ENCODE peak calls at places on chromosomes 12 and 14, in four cellular contexts. J is ovary; N is activated CD4-positive, alpha-beta T cell treated with anti-CD3 and anti-CD28 coated beads, Interleukin-2, amount 10 ng/mL, durations not matched to agents 7 days and 5 days; M is activated gamma-delta T cell treated with Interleukin-2 at 50 U/mL for 16 hours. D is an unnamed sample.

GRCh38 chr14:75044322-75044721 is 6.9 kb downstream of the MLH3 start:
- DNase-seq in M (no peak), N (no peak), J (no peak), D (no peak)

GRCh38 chr12:754238-754816 is 1.9 kb downstream of the WNK1 start:
- DNase-seq in N (peak), M (no peak), J (no peak), D (peak)

GRCh38 chr14:42224053-42224888 is 617.6 kb downstream of the LRFN5 start:
- DNase-seq in J (peak), N (peak), M (no peak), D (peak)

GRCh38 chr12:62914443-62914909 is 20.5 kb downstream of the PPM1H start:
- DNase-seq in J (no peak), M (no peak), N (no peak), D (no peak)

GRCh38 chr14:90519262-90519920 is 122.6 kb downstream of the CALM1 start:
- DNase-seq in N (no peak), M (no peak), J (no peak), D (no peak)

GRCh38 chr14:68685419-68686211 is 107.3 kb downstream of the ZFP36L1 start:
- DNase-seq in N (peak), J (no peak), M (peak), D (no peak)

GRCh38 chr12:92879698-92880322 is 49.3 kb downstream of the EEA1 start:
- DNase-seq in J (no peak), N (no peak), M (no peak), D (no peak)

GRCh38 chr14:35412281-35413057 is 7.9 kb upstream of the NFKBIA start:
- DNase-seq in J (no peak), M (no peak), N (no peak), D (no peak)

GRCh38 chr12:105960319-105961076 is 178.3 kb downstream of the NUAK1 start:
- DNase-seq in M (no peak), J (no peak), N (no peak), D (peak)

GRCh38 chr14:74133833-74134481 is 49.2 kb downstream of the LIN52 start:
- DNase-seq in M (no peak), N (no peak), J (no peak), D (no peak)

GRCh38 chr12:109422251-109422650 is 54.8 kb downstream of the KCTD10 start:
- DNase-seq in N (no peak), J (no peak), M (no peak), D (no peak)

GRCh38 chr12:106204312-106204711 is 43.5 kb downstream of the CKAP4 start:
- DNase-seq in J (no peak), M (no peak), N (no peak), D (no peak)

GRCh38 chr14:92635896-92636295 is 112.5 kb downstream of the LGMN start:
- DNase-seq in M (no peak), J (no peak), N (no peak), D (no peak)

GRCh38 chr12:26701604-26702215 is 131.3 kb downstream of the ITPR2 start:
- DNase-seq in N (peak), M (no peak), J (no peak), D (no peak)

GRCh38 chr12:28552472-28553061 is 362.3 kb downstream of the CCDC91 start:
- DNase-seq in J (no peak), N (no peak), M (no peak), D (no peak)

GRCh38 chr14:79724934-79725717 is 486.2 kb downstream of the DIO2 start:
- DNase-seq in M (no peak), N (peak), J (no peak), D (no peak)

GRCh38 chr12:75834591-75834990 is 197.0 kb downstream of the PHLDA1 start:
- DNase-seq in J (no peak), M (no peak), N (no peak), D (no peak)

GRCh38 chr12:132766380-132767085 is 4.9 kb upstream of the ANKLE2 start:
- DNase-seq in J (no peak), N (no peak), M (no peak), D (no peak)

GRCh38 chr12:62660763-62661162 is 194.1 kb downstream of the MON2 start:
- DNase-seq in N (no peak), J (no peak), M (no peak), D (no peak)

GRCh38 chr14:54700717-54701116 is 133.8 kb downstream of the SAMD4A start:
- DNase-seq in J (no peak), N (no peak), M (no peak), D (no peak)

GRCh38 chr12:64528616-64529015 is 76.7 kb downstream of the TBK1 start:
- DNase-seq in N (no peak), M (no peak), J (no peak), D (no peak)

GRCh38 chr12:57488397-57489156 is 709 bp downstream of the MARS1 start:
- DNase-seq in N (no peak), M (no peak), J (no peak), D (no peak)

GRCh38 chr12:81077686-81078441 is at the start of gene ACSS3:
- DNase-seq in J (peak), N (no peak), M (no peak), D (peak)

GRCh38 chr14:23492618-23493272 is 23.2 kb downstream of the NGDN start:
- DNase-seq in J (no peak), N (no peak), M (no peak), D (no peak)

GRCh38 chr12:123696641-123697040 is 15.5 kb upstream of the ATP6V0A2 start:
- DNase-seq in J (no peak), N (no peak), M (no peak), D (no peak)

GRCh38 chr14:93375673-93376156 is 28.7 kb downstream of the COX8C start:
- DNase-seq in M (no peak), N (no peak), J (no peak), D (no peak)

GRCh38 chr14:101045511-101045910 is 142.0 kb upstream of the RTL1 start:
- DNase-seq in N (no peak), J (no peak), M (no peak), D (no peak)